ENCODE peak calls at places on chromosomes 11 and 22, in four cellular contexts. K is upper lobe of right lung, N is DND-41, C is upper lobe of left lung. T is an unnamed sample.

GRCh38 chr11:118884613-118885274 is 1.1 kb downstream of the CXCR5 start:
- ATAC-seq in N (no peak), C (no peak), K (no peak), T (no peak)

GRCh38 chr11:38791346-38791961 is 2193.4 kb upstream of the RAG2 start:
- ATAC-seq in N (peak), C (no peak), K (peak), T (no peak)

GRCh38 chr11:44978279-44978960 is 27.7 kb upstream of the TP53I11 start:
- ATAC-seq in C (peak), K (no peak), N (peak), T (no peak)

GRCh38 chr22:24181088-24181995 is at the start of gene SUSD2:
- ATAC-seq in N (no peak), C (peak), K (peak), T (peak)

GRCh38 chr11:47354913-47355282 is 2.4 kb upstream of the MYBPC3 start:
- ATAC-seq in K (peak), C (no peak), N (no peak), T (peak)

GRCh38 chr22:29092243-29092642 is 19.4 kb downstream of the KREMEN1 start:
- ATAC-seq in N (no peak), K (no peak), C (no peak), T (no peak)

GRCh38 chr11:67675058-67675747 is 780 bp upstream of the ALDH3B2 start:
- ATAC-seq in C (peak), K (no peak), N (no peak), T (no peak)

GRCh38 chr11:76225122-76225584 is 18.9 kb upstream of the WNT11 start:
- ATAC-seq in N (no peak), K (no peak), C (no peak), T (peak)

GRCh38 chr11:118304227-118304808 is at the start of gene CD3E:
- ATAC-seq in C (no peak), N (peak), K (no peak), T (no peak)

GRCh38 chr11:130830563-130830950 is 85.7 kb downstream of the SNX19 start:
- ATAC-seq in C (no peak), N (no peak), K (no peak), T (peak)

GRCh38 chr11:134370526-134371435 is 39.0 kb downstream of the GLB1L2 start:
- ATAC-seq in N (no peak), C (no peak), K (no peak), T (no peak)

GRCh38 chr11:119018074-119018938 is at the start of the genes RPS25 and TRAPPC4:
- ATAC-seq in C (peak), N (peak), K (peak), T (peak)

GRCh38 chr11:66524304-66525040 is 14.0 kb downstream of the BBS1 start:
- ATAC-seq in C (no peak), N (no peak), K (no peak), T (no peak)

GRCh38 chr11:20061766-20062165 is 98.5 kb downstream of the DBX1 start:
- ATAC-seq in C (no peak), N (no peak), K (no peak), T (no peak)

GRCh38 chr11:57406337-57406904 is 16.0 kb upstream of the PRG2 start:
- ATAC-seq in C (peak), K (peak), N (peak), T (peak)

GRCh38 chr11:115528217-115528616 is 24.0 kb upstream of the CADM1 start:
- ATAC-seq in C (no peak), N (no peak), K (peak), T (no peak)

GRCh38 chr11:125956371-125956770 is 10.5 kb downstream of the VSIG10L2 start:
- ATAC-seq in N (no peak), C (no peak), K (no peak), T (peak)

GRCh38 chr11:43987384-43988039 is 45.1 kb downstream of the C11orf96 start:
- ATAC-seq in C (peak), K (peak), N (no peak), T (peak)

GRCh38 chr11:6219359-6219758 is 14.0 kb downstream of the C11orf42 start:
- ATAC-seq in N (no peak), C (no peak), K (peak), T (peak)

GRCh38 chr11:68145120-68145866 is 24.1 kb upstream of the CHKA start:
- ATAC-seq in N (no peak), K (no peak), C (no peak), T (no peak)

GRCh38 chr22:29310863-29311339 is 4.5 kb downstream of the GAS2L1 start:
- ATAC-seq in C (peak), K (peak), N (no peak), T (peak)

GRCh38 chr11:73306977-73307322 is 1.1 kb upstream of the ARHGEF17 start:
- ATAC-seq in K (no peak), N (peak), C (no peak), T (no peak)

GRCh38 chr11:37352485-37352884 is 754.4 kb upstream of the RAG2 start:
- ATAC-seq in N (no peak), K (no peak), C (no peak), T (no peak)
- H3K27ac ChIP-seq in N (no peak), K (no peak), C (no peak), T (no peak)

GRCh38 chr22:38259370-38259769 is 13.4 kb downstream of the TMEM184B start:
- ATAC-seq in K (no peak), N (no peak), C (no peak), T (no peak)

GRCh38 chr22:38258895-38259294 is 13.9 kb downstream of the TMEM184B start:
- ATAC-seq in N (no peak), K (no peak), C (no peak), T (no peak)

GRCh38 chr22:38260760-38261477 is 11.9 kb downstream of the TMEM184B start:
- ATAC-seq in C (peak), K (no peak), N (no peak), T (peak)

GRCh38 chr22:38262051-38262795 is 10.6 kb downstream of the TMEM184B start:
- ATAC-seq in K (peak), N (peak), C (peak), T (peak)

DNA sequence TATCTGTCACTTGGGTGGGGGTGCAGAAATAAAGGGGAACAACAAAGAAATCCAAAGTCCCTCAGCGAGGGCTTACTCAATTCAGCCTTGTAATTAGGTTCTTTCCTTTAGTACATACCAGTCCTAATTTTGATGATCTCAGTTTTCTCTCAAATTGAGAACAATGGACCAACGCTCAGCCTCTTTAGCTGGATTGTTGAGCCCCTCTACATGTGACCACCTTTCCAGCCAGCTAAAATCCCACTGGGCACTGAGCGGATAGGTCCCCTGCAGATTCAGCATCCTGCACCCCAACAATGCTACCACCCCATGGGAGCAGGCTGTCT is 11.4 kb downstream of the TMEM184B start:
- ATAC-seq in K (no peak), N (no peak), C (no peak), T (no peak)
- H3K27ac ChIP-seq in K (peak), N (no peak), C (peak), T (peak)

GRCh38 chr22:30491381-30491780 is 14.1 kb downstream of the SEC14L4 start:
- ATAC-seq in N (no peak), K (no peak), C (no peak), T (no peak)
- H3K27ac ChIP-seq in N (no peak), K (no peak), C (no peak), T (no peak)

GRCh38 chr11:32511926-32512325 is 71.7 kb upstream of the EIF3M start:
- ATAC-seq in N (peak), C (no peak), K (no peak), T (no peak)
- H3K27ac ChIP-seq in N (no peak), C (no peak), K (no peak), T (no peak)

DNA sequence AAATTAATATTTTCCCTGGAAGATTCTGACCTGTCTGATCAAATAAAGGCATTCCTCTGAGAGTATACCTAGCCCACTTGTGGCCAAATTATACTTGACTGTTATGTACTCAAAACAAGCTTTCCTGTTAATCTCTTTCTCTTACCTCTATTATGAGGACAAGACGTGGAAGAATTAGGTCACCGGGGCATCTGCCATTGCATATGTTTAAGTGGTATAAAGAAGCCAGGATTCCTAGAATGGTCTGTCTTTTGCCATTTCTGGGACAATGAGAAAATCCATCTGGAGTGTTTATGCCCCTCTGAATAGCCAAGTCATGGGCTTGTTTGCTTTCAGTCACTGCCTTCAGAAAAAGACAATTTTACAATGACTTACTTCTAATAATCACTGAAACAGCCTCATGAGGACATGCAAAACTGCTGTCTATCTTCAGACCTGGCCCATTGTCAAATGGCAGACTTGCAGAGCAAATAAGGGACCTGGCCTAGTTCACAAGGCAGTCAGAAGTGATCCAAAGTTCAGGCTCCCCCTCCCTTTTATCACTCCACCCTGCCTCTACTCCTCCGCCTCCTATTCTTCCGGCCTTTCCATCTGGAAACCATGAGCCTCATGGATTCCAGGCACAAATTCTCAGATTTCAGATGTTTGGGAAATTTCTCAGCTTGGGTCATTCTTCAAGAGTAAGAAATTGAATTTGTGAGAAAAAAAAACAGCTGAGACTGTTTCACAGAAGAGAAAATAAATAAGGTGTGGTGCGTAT is 128.1 kb upstream of the LDLRAD3 start:
- ATAC-seq in N (no peak), C (no peak), K (no peak), T (peak)
- H3K27ac ChIP-seq in N (no peak), C (no peak), K (no peak), T (no peak)

GRCh38 chr11:63613517-63614135 is 607 bp downstream of the PLAAT3 start:
- ATAC-seq in C (peak), K (peak), N (no peak), T (peak)
- H3K27ac ChIP-seq in C (peak), K (peak), N (no peak), T (peak)

GRCh38 chr11:97336064-97336463 is 946.3 kb downstream of the JRKL start:
- ATAC-seq in K (no peak), N (no peak), C (no peak), T (no peak)

GRCh38 chr11:97332271-97332670 is 942.5 kb downstream of the JRKL start:
- ATAC-seq in N (no peak), C (no peak), K (no peak), T (no peak)
- H3K27ac ChIP-seq in N (no peak), C (no peak), K (no peak), T (no peak)

GRCh38 chr22:21041937-21042336 is 3.8 kb upstream of the LRRC74B start:
- ATAC-seq in K (no peak), C (no peak), N (no peak), T (no peak)
- H3K27ac ChIP-seq in K (no peak), C (no peak), N (no peak), T (no peak)

DNA sequence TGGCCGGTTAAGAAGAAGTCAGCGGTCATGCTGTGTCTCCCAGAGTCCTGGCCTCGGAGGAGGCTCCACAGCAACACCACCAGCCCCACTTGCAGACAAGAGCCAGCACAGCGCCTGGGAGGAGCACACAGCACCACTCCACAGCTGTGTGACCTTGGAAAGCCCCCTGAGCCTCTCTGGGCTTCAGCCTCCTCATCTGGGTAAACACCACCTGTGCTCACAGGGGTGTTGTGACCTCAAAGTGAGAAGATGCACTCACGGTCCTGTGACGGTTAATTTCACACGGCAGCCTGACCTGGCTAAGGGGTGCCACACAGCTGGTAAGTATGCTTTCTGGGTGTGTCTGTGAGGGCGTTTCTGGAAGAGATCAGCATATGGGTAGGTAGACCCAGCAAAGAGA is 54.7 kb downstream of the PHF21B start:
- ATAC-seq in K (no peak), N (peak), C (no peak), T (no peak)
- H3K27ac ChIP-seq in K (no peak), N (no peak), C (no peak), T (no peak)

DNA sequence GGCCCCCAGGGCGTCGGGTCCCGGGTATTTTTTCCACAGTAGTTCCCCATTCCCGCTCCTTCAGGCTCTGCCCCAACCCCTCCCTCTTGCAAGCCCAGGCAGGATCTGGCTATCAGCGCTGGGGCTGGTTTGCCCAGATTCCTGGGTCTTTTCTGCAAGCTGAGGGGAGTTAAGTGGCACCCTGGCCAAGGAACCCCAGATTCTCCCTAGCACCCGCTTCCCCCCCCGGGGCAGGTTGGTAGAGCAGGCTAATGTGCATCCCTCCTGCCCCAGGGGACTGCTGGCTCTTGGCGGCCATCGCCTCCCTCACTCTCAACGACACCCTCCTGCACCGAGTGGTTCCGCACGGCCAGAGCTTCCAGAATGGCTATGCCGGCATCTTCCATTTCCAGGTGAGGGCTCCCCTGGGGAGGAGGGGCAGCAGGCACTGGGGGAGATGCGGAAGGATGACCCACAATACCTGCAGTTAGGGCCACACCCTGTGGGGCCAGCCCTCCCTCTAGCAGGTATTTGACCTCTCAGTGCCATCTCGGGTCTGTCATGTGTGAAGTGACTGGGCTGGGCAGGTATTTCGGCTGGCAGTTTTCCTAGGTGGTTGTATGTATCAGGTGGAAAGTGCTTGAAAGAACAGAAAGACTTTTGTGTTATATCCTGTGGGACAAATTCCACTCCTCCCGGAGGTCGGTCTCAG is 1.6 kb downstream of the CAPN1 start:
- ATAC-seq in C (peak), K (peak), N (no peak), T (no peak)
- H3K27ac ChIP-seq in C (peak), K (peak), N (no peak), T (peak)

T was measured in gastroesophageal sphincter.